ENCODE peak calls at places on chromosomes 1 and 21, in eight cellular contexts. N is astrocyte, G is RWPE1, E is breast epithelium, F is dorsolateral prefrontal cortex, A is HepG2, I is uterus, Y is mammary epithelial cell. D is an unnamed sample.

GRCh38 chr1:76668046-76668445 is 199.2 kb upstream of the ST6GALNAC5 start:
- DNase-seq in N (peak; percentile 1), G (no peak), E (no peak), F (no peak), A (no peak), I (no peak), Y (no peak), D (peak; percentile 63)

GRCh38 chr1:7295946-7296345 is 475.1 kb upstream of the VAMP3 start:
- DNase-seq in N (no peak), G (no peak), E (no peak), F (no peak), A (no peak), I (no peak), Y (no peak), D (no peak)

GRCh38 chr1:81345110-81345509 is 455.6 kb upstream of the ADGRL2 start:
- DNase-seq in N (no peak), G (no peak), E (no peak), F (no peak), A (no peak), I (no peak), Y (no peak), D (peak; percentile 8)

GRCh38 chr1:70411360-70411844 is 334 bp downstream of the CTH start:
- DNase-seq in N (peak; percentile 58), G (peak; percentile 16), E (no peak), F (no peak), A (no peak), I (no peak), Y (no peak), D (no peak)

GRCh38 chr1:43835141-43836021 is 98.2 kb upstream of the ARTN start:
- DNase-seq in N (peak; percentile 97), G (peak; percentile 61), E (no peak), F (no peak), A (no peak), I (peak; percentile 32), Y (peak; percentile 94), D (no peak)

GRCh38 chr1:58739851-58740466 is 40.1 kb upstream of the MYSM1 start:
- DNase-seq in N (no peak), G (peak; percentile 55), E (no peak), F (no peak), A (peak; percentile 52), I (no peak), Y (peak; percentile 41), D (no peak)

GRCh38 chr1:200866521-200866920 is 6.3 kb upstream of the GPR25 start:
- DNase-seq in N (peak; percentile 17), G (no peak), E (no peak), F (no peak), A (no peak), I (no peak), Y (no peak), D (no peak)

GRCh38 chr1:41915786-41916571 is 2.7 kb downstream of the HIVEP3 start:
- DNase-seq in N (no peak), G (no peak), E (peak; percentile 57), F (no peak), A (no peak), I (no peak), Y (peak; percentile 36), D (peak; percentile 93)

GRCh38 chr21:31564439-31564838 is 95.1 kb upstream of the SOD1 start:
- DNase-seq in N (peak; percentile 78), G (peak; percentile 11), E (no peak), F (no peak), A (no peak), I (no peak), Y (no peak), D (no peak)

GRCh38 chr1:36653850-36654249 is 171.1 kb upstream of the CSF3R start:
- DNase-seq in N (no peak), G (no peak), E (peak; percentile 92), F (peak; percentile 92), A (no peak), I (no peak), Y (peak; percentile 46), D (peak; percentile 87)

GRCh38 chr1:10832703-10833102 is 36.3 kb upstream of the CASZ1 start:
- DNase-seq in N (no peak), G (peak; percentile 48), E (no peak), F (no peak), A (no peak), I (no peak), Y (peak; percentile 61), D (no peak)

GRCh38 chr1:115179397-115179835 is 90.1 kb upstream of the TSPAN2 start:
- DNase-seq in N (peak; percentile 99), G (peak; percentile 75), E (no peak), F (no peak), A (peak; percentile 38), I (no peak), Y (peak; percentile 80), D (no peak)

GRCh38 chr21:37149411-37149810 is 76.4 kb downstream of the TTC3 start:
- DNase-seq in N (peak; percentile 45), G (no peak), E (no peak), F (no peak), A (peak; percentile 4), I (no peak), Y (peak; percentile 14), D (no peak)

GRCh38 chr21:37146320-37147225 is 73.5 kb downstream of the TTC3 start:
- DNase-seq in N (peak; percentile 14), G (no peak), E (no peak), F (no peak), A (no peak), I (no peak), Y (no peak), D (no peak)

GRCh38 chr21:37139902-37140301 is 66.8 kb downstream of the TTC3 start:
- DNase-seq in N (peak; percentile 86), G (no peak), E (no peak), F (no peak), A (no peak), I (no peak), Y (no peak), D (no peak)

GRCh38 chr21:37145635-37146111 is 72.6 kb downstream of the TTC3 start:
- DNase-seq in N (peak; percentile 73), G (peak; percentile 14), E (no peak), F (no peak), A (no peak), I (no peak), Y (peak; percentile 88), D (no peak)
- TF ChIP-seq CTCF in N (no peak), G (no peak), E (no peak), F (no peak), A (no peak), I (no peak), Y (no peak), D (no peak)

DNA sequence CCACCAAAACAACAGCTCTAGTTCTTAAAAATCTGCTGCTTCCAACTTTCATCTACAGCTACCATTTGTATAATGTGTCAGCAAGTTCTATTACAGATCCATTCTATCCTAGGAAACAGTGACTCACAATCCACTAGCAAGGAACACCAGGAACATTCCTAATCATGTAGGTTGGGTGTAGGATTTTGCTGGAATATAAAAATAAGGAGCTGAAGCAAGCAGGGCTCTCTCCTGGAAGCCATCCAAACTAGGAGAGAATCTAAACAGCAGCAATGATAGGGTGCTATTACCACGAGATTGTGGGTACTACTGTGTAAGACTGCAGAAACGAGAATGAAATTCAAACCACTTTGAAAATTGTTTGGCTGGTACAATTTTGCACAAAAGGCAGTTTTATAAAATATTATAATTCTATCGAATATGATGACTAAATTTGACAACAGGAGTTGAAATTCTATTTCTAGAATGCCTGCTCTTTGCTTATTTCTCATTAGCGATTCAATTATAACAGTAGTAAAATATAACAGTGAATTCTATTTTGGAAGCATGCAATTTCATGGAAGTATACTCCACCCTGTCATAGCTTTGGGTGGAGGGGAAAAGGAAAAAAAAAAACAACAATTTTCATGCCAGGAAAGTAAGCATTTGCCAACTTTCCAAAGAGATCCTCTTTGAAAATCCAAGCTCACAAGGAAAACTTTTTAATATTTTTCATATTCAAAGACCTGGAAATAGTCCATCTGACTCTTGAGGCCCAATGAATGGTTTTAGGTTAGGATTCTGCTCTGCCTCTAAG is 134.8 kb downstream of the PTPN14 start:
- DNase-seq in N (peak; percentile 87), G (peak; percentile 57), E (no peak), F (no peak), A (no peak), I (no peak), Y (no peak), D (no peak)
- H3K27ac ChIP-seq in N (peak overlapping the region; percentile 41), G (no peak overlapping the region), E (peak overlapping the region; percentile 53), F (peak overlapping the region; percentile 64), A (no peak overlapping the region), I (peak overlapping the region; percentile 35), Y (peak overlapping the region; percentile 57), D (no peak overlapping the region)

GRCh38 chr1:211895126-211895759 is 64.7 kb upstream of the LPGAT1 start:
- DNase-seq in N (no peak), G (no peak), E (no peak), F (no peak), A (peak; percentile 85), I (no peak), Y (no peak), D (no peak)

GRCh38 chr1:211891708-211892107 is 61.1 kb upstream of the LPGAT1 start:
- DNase-seq in N (no peak), G (no peak), E (no peak), F (no peak), A (no peak), I (no peak), Y (no peak), D (no peak)

GRCh38 chr1:211893260-211893659 is 62.7 kb upstream of the LPGAT1 start:
- DNase-seq in N (no peak), G (no peak), E (no peak), F (no peak), A (peak; percentile 20), I (no peak), Y (no peak), D (no peak)

GRCh38 chr1:211894312-211894711 is 63.7 kb upstream of the LPGAT1 start:
- DNase-seq in N (no peak), G (no peak), E (no peak), F (no peak), A (no peak), I (no peak), Y (no peak), D (no peak)

GRCh38 chr1:211892577-211892976 is 62.0 kb upstream of the LPGAT1 start:
- DNase-seq in N (no peak), G (no peak), E (no peak), F (no peak), A (no peak), I (no peak), Y (no peak), D (no peak)
- TF ChIP-seq CTCF in N (no peak), G (no peak), E (no peak), F (no peak), A (no peak), I (no peak), Y (no peak), D (no peak)

GRCh38 chr1:8854270-8854669 is 24.2 kb downstream of the ENO1 start:
- DNase-seq in N (no peak), G (no peak), E (no peak), F (no peak), A (no peak), I (no peak), Y (no peak), D (no peak)

GRCh38 chr1:8856689-8857412 is 21.6 kb downstream of the ENO1 start:
- DNase-seq in N (no peak), G (no peak), E (no peak), F (no peak), A (peak; percentile 83), I (no peak), Y (no peak), D (peak; percentile 56)

GRCh38 chr1:8858888-8859706 is 19.4 kb downstream of the ENO1 start:
- DNase-seq in N (no peak), G (no peak), E (no peak), F (peak; percentile 68), A (peak; percentile 60), I (no peak), Y (no peak), D (peak; percentile 82)

GRCh38 chr1:8860738-8861516 is 17.6 kb downstream of the ENO1 start:
- DNase-seq in N (no peak), G (no peak), E (no peak), F (no peak), A (no peak), I (no peak), Y (no peak), D (no peak)

GRCh38 chr1:8858112-8858668 is 20.3 kb downstream of the ENO1 start:
- DNase-seq in N (peak; percentile 96), G (no peak), E (no peak), F (no peak), A (peak; percentile 83), I (no peak), Y (peak; percentile 77), D (no peak)
- H3K27ac ChIP-seq in N (no peak overlapping the region), G (peak overlapping the region; percentile 68), E (peak overlapping the region; percentile 66), F (peak overlapping the region; percentile 4), A (peak overlapping the region; percentile 75), I (peak overlapping the region; percentile 30), Y (no peak overlapping the region), D (peak overlapping the region; percentile 45)